ENCODE peak calls at places on chromosome 10, in seven cellular contexts. A, T, R, P, G, Z and H are unnamed samples.

GRCh38 chr10:74011762-74012161 is 13.8 kb downstream of the VCL start:
- DNase-seq in A (peak; percentile 93), T (no peak), R (peak; percentile 59), P (no peak), G (no peak), Z (peak; percentile 23), H (no peak)

GRCh38 chr10:17290226-17290625 is 62.2 kb downstream of the VIM start:
- DNase-seq in A (peak; percentile 2), T (no peak), R (no peak), P (no peak), G (no peak), Z (peak; percentile 41), H (no peak)

GRCh38 chr10:71767420-71768035 is 5.8 kb downstream of the VSIR start:
- DNase-seq in A (no peak), T (peak; percentile 88), R (peak; percentile 57), P (no peak), G (no peak), Z (no peak), H (peak; percentile 81)

GRCh38 chr10:116669832-116670644 is 49.3 kb downstream of the PNLIPRP2 start:
- DNase-seq in A (no peak), T (peak; percentile 59), R (peak; percentile 87), P (no peak), G (no peak), Z (peak; percentile 78), H (peak; percentile 73)

GRCh38 chr10:60883187-60883586 is 60.8 kb downstream of the RHOBTB1 start:
- DNase-seq in A (peak; percentile 10), T (no peak), R (peak; percentile 37), P (no peak), G (no peak), Z (peak; percentile 51), H (no peak)

GRCh38 chr10:112137381-112137987 is 46.1 kb downstream of the GPAM start:
- DNase-seq in A (peak; percentile 19), T (peak; percentile 66), R (peak; percentile 88), P (no peak), G (peak; percentile 46), Z (peak; percentile 89), H (peak; percentile 44)

GRCh38 chr10:92544296-92544695 is 29.6 kb downstream of the IDE start:
- DNase-seq in A (peak; percentile 58), T (no peak), R (no peak), P (no peak), G (no peak), Z (no peak), H (no peak)

GRCh38 chr10:48369501-48369900 is 63.0 kb downstream of the MAPK8 start:
- DNase-seq in A (no peak), T (no peak), R (no peak), P (no peak), G (no peak), Z (no peak), H (no peak)

GRCh38 chr10:4931587-4931986 is 31.6 kb upstream of the AKR1C1 start:
- DNase-seq in A (no peak), T (peak; percentile 34), R (no peak), P (no peak), G (no peak), Z (no peak), H (no peak)

GRCh38 chr10:14163374-14164125 is 167.2 kb downstream of the FRMD4A start:
- DNase-seq in A (no peak), T (no peak), R (peak; percentile 14), P (no peak), G (no peak), Z (peak; percentile 31), H (no peak)

GRCh38 chr10:36141786-36142560 is 499.9 kb upstream of the FZD8 start:
- DNase-seq in A (no peak), T (no peak), R (no peak), P (no peak), G (no peak), Z (no peak), H (no peak)

GRCh38 chr10:969473-970150 is 18.6 kb upstream of the GTPBP4 start:
- DNase-seq in A (no peak), T (no peak), R (no peak), P (no peak), G (no peak), Z (no peak), H (peak; percentile 40)

GRCh38 chr10:21343087-21343486 is 182.4 kb downstream of the SKIDA1 start:
- DNase-seq in A (no peak), T (no peak), R (no peak), P (no peak), G (no peak), Z (no peak), H (no peak)

GRCh38 chr10:95422196-95422595 is 131.4 kb upstream of the PDLIM1 start:
- DNase-seq in A (no peak), T (no peak), R (no peak), P (no peak), G (no peak), Z (no peak), H (no peak)

GRCh38 chr10:88851706-88852105 is at the start of gene ANKRD22:
- DNase-seq in A (peak; percentile 35), T (no peak), R (peak; percentile 84), P (no peak), G (no peak), Z (no peak), H (peak; percentile 79)

GRCh38 chr10:64115913-64116643 is 594.9 kb downstream of the REEP3 start:
- DNase-seq in A (no peak), T (no peak), R (peak; percentile 33), P (no peak), G (no peak), Z (peak; percentile 51), H (no peak)

GRCh38 chr10:62506371-62506770 is 132.2 kb downstream of the ZNF365 start:
- DNase-seq in A (no peak), T (no peak), R (no peak), P (no peak), G (no peak), Z (peak; percentile 34), H (no peak)

GRCh38 chr10:101284171-101285092 is 55.2 kb upstream of the LBX1 start:
- DNase-seq in A (no peak), T (peak; percentile 37), R (no peak), P (no peak), G (no peak), Z (peak; percentile 66), H (no peak)

GRCh38 chr10:15167411-15168295 is 840 bp downstream of the NMT2 start:
- DNase-seq in A (peak; percentile 44), T (peak; percentile 76), R (peak; percentile 81), P (peak; percentile 38), G (peak; percentile 48), Z (peak; percentile 89), H (peak; percentile 63)

GRCh38 chr10:14564268-14564744 is 210.4 kb downstream of the FAM107B start:
- DNase-seq in A (no peak), T (no peak), R (no peak), P (no peak), G (peak; percentile 45), Z (no peak), H (peak; percentile 49)

GRCh38 chr10:43965033-43965917 is 316.6 kb upstream of the ZNF32 start:
- DNase-seq in A (peak; percentile 94), T (no peak), R (no peak), P (no peak), G (no peak), Z (no peak), H (peak; percentile 43)

GRCh38 chr10:126465771-126466170 is 77.5 kb upstream of the ADAM12 start:
- DNase-seq in A (no peak), T (no peak), R (no peak), P (no peak), G (no peak), Z (no peak), H (no peak)
- TF ChIP-seq CTCF in A (no peak), T (no peak), R (peak; percentile 11), P (no peak), G (no peak), Z (no peak), H (no peak)

GRCh38 chr10:3861785-3862184 is 76.8 kb upstream of the KLF6 start:
- DNase-seq in A (no peak), T (no peak), R (no peak), P (no peak), G (no peak), Z (no peak), H (no peak)
- H3K27ac ChIP-seq in A (no peak overlapping the region), T (no peak overlapping the region), R (no peak overlapping the region), P (peak overlapping the region; percentile 32), G (no peak overlapping the region), Z (no peak overlapping the region), H (no peak overlapping the region)

DNA sequence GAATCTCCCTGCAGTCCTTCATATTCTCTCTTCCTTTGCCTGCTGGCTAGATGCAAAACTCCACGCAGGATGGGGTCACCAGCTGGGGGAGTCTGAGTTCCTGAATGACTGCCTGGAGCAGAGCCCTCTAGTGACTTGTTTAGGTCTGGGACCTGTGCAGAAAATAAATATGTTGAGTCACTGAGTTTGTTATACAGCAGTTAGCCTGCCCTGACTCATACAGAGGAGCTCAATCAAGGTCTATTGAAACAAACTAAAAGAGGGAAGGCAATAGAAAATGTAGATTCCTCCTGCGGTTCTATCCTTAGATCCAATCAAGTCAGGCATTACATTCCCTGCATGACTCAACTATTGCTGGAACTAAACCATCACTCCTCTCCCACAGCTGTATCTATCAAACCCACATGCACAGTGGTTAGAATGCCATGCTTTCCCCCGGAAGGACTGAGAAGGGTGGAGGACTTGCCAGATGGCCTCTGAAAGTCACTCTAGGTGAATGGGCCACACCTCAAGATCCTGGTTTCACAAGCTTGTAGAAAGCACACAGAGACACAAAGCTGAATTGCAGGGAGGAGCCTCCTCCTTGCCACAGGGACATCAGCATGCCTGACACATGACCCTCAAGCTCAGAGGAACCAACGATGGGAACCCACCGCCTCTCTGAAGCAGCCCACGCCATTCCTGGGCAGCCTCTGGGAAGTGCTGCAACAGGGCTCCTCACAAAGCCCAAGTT is 73.9 kb downstream of the SH3PXD2A start:
- DNase-seq in A (peak; percentile 99), T (no peak), R (peak; percentile 52), P (no peak), G (no peak), Z (peak; percentile 33), H (peak; percentile 66)
- TF ChIP-seq CTCF in A (peak; percentile 66), T (no peak), R (peak; percentile 29), P (peak; percentile 39), G (no peak), Z (peak; percentile 33), H (no peak)

GRCh38 chr10:99659868-99660366 is 608 bp downstream of the ENTPD7 start:
- DNase-seq in A (no peak), T (no peak), R (no peak), P (no peak), G (no peak), Z (no peak), H (peak; percentile 53)

GRCh38 chr10:99661370-99661749 is 2.1 kb downstream of the ENTPD7 start:
- DNase-seq in A (peak; percentile 86), T (no peak), R (peak; percentile 26), P (no peak), G (no peak), Z (no peak), H (no peak)

GRCh38 chr10:99660662-99661369 is 1.5 kb downstream of the ENTPD7 start:
- DNase-seq in A (peak; percentile 12), T (no peak), R (no peak), P (no peak), G (no peak), Z (no peak), H (no peak)

GRCh38 chr10:99667108-99667751 is 7.9 kb downstream of the ENTPD7 start:
- DNase-seq in A (peak; percentile 97), T (no peak), R (peak; percentile 55), P (no peak), G (no peak), Z (no peak), H (peak; percentile 54)

DNA sequence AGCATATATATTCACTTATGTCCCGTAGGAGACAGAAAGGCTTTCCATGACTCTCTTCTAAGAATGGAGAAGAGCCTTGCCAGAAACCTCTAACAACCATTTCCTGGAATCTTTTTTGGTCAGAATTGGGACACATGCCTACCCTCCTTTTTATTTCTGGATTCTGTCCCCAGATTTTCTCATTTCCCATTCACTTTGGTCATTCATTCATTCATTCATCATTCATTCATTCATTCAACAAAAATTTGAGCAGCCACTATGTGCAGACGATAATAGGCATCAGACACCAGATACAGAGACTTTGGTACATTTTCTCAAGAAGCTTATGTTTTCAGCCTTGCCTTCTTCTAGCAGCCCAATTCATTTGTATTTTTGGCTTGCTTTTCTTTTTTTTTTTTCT is 6.0 kb downstream of the ENTPD7 start:
- DNase-seq in A (no peak), T (no peak), R (no peak), P (no peak), G (no peak), Z (no peak), H (no peak)
- H3K27ac ChIP-seq in A (no peak overlapping the region), T (no peak overlapping the region), R (peak overlapping the region; percentile 68), P (no peak overlapping the region), G (no peak overlapping the region), Z (no peak overlapping the region), H (no peak overlapping the region)